ENCODE peak calls at places on chromosome 13, in seven cellular contexts. A is endodermal cell; M is A673; T is PC-3; W is CD8-positive, alpha-beta memory T cell; O is CD8-positive, alpha-beta T cell; C is hepatocyte. P is an unnamed sample.

GRCh38 chr13:51525567-51526165 is 58.6 kb upstream of the WDFY2 start:
- DNase-seq in C (no peak), O (no peak), T (peak; percentile 23), A (no peak), W (no peak), M (peak; percentile 58), P (no peak)

GRCh38 chr13:24180743-24181384 is 20.3 kb downstream of the SPATA13 start:
- DNase-seq in W (no peak), T (no peak), O (no peak), C (no peak), A (no peak), M (no peak), P (no peak)

GRCh38 chr13:38872693-38873092 is 117.9 kb downstream of the STOML3 start:
- DNase-seq in O (peak; percentile 29), C (peak; percentile 69), T (peak; percentile 55), M (peak; percentile 88), W (peak; percentile 2), A (peak; percentile 88), P (no peak)

GRCh38 chr13:79679334-79679733 is 198.4 kb downstream of the NDFIP2 start:
- DNase-seq in W (no peak), M (peak; percentile 80), C (peak; percentile 89), T (peak; percentile 76), O (peak; percentile 9), A (peak; percentile 90), P (peak; percentile 82)

GRCh38 chr13:72384879-72385278 is 342.6 kb downstream of the MZT1 start:
- DNase-seq in O (no peak), T (peak; percentile 46), W (no peak), A (no peak), C (peak; percentile 13), M (no peak), P (no peak)

GRCh38 chr13:108306768-108307332 is 37.3 kb downstream of the TNFSF13B start:
- DNase-seq in W (no peak), O (no peak), M (no peak), C (no peak), T (no peak), A (no peak), P (no peak)

GRCh38 chr13:65843314-65843731 is 1386.8 kb downstream of the PCDH9 start:
- DNase-seq in C (no peak), T (no peak), M (no peak), A (no peak), O (no peak), W (no peak), P (no peak)

GRCh38 chr13:112029143-112029542 is 37.8 kb upstream of the SOX1 start:
- DNase-seq in W (no peak), A (no peak), O (no peak), T (no peak), M (no peak), C (no peak), P (peak; percentile 64)

GRCh38 chr13:107650081-107650701 is 565.1 kb downstream of the LIG4 start:
- DNase-seq in T (peak; percentile 61), M (peak; percentile 64), O (peak; percentile 14), A (peak; percentile 92), C (peak; percentile 78), W (no peak), P (peak; percentile 83)

GRCh38 chr13:82370306-82370705 is 1512.0 kb downstream of the SLITRK1 start:
- DNase-seq in M (no peak), A (no peak), W (no peak), O (no peak), T (peak; percentile 46), C (no peak), P (no peak)

GRCh38 chr13:71605744-71606143 is 261.3 kb downstream of the DACH1 start:
- DNase-seq in O (no peak), W (no peak), C (no peak), A (no peak), T (no peak), M (no peak), P (no peak)

GRCh38 chr13:20165417-20166257 is 4.8 kb upstream of the GJA3 start:
- DNase-seq in O (no peak), M (no peak), A (peak; percentile 37), T (peak; percentile 67), W (no peak), C (no peak), P (no peak)

GRCh38 chr13:40562975-40563349 is 103.5 kb downstream of the FOXO1 start:
- DNase-seq in W (no peak), M (no peak), O (no peak), A (no peak), C (no peak), T (no peak), P (no peak)

GRCh38 chr13:114286808-114287207 is 5.4 kb downstream of the UPF3A start:
- DNase-seq in M (no peak), C (no peak), O (no peak), T (no peak), W (no peak), A (no peak), P (no peak)

GRCh38 chr13:86877449-86877848 is 793.7 kb upstream of the SLITRK5 start:
- DNase-seq in O (no peak), W (no peak), M (no peak), A (no peak), T (no peak), C (no peak), P (no peak)

GRCh38 chr13:95463516-95463915 is 89.0 kb upstream of the CLDN10 start:
- DNase-seq in O (no peak), T (no peak), M (peak; percentile 17), A (no peak), C (no peak), W (no peak), P (no peak)

GRCh38 chr13:45941261-45941660 is 89.7 kb upstream of the SIAH3 start:
- DNase-seq in T (no peak), A (no peak), W (no peak), C (no peak), O (no peak), M (no peak), P (no peak)

GRCh38 chr13:46530084-46530935 is 22.7 kb upstream of the LRCH1 start:
- DNase-seq in A (no peak), T (peak; percentile 80), C (no peak), W (no peak), O (no peak), M (peak; percentile 18), P (no peak)

GRCh38 chr13:91643394-91643793 is 245.0 kb downstream of the GPC5 start:
- DNase-seq in A (no peak), W (no peak), M (no peak), O (no peak), C (no peak), T (no peak), P (no peak)

GRCh38 chr13:30798776-30799625 is 63.7 kb downstream of the ALOX5AP start:
- DNase-seq in T (no peak), W (no peak), A (no peak), C (no peak), O (no peak), M (peak; percentile 45), P (no peak)

GRCh38 chr13:30800107-30800506 is 64.8 kb downstream of the ALOX5AP start:
- DNase-seq in T (no peak), C (no peak), A (no peak), W (no peak), O (no peak), M (peak; percentile 67), P (no peak)

GRCh38 chr13:30796833-30797601 is 61.7 kb downstream of the ALOX5AP start:
- DNase-seq in W (no peak), O (no peak), M (peak; percentile 49), C (no peak), A (no peak), T (peak; percentile 3), P (no peak)

GRCh38 chr13:30797847-30798246 is 62.5 kb downstream of the ALOX5AP start:
- DNase-seq in M (no peak), A (no peak), W (no peak), O (no peak), T (no peak), C (no peak), P (no peak)

GRCh38 chr13:30796132-30796832 is 60.9 kb downstream of the ALOX5AP start:
- DNase-seq in M (peak; percentile 20), W (no peak), T (peak; percentile 83), A (no peak), C (no peak), O (no peak), P (no peak)
- H3K4me1 ChIP-seq in M (peaks cover 32% of the 10 kb centered on the region), W (peaks cover 12% of the 10 kb centered on the region), T (peaks cover 39% of the 10 kb centered on the region), A (peaks cover 41% of the 10 kb centered on the region), C (peaks cover 34% of the 10 kb centered on the region), O (peaks cover 4% of the 10 kb centered on the region), P (no peaks in the 10 kb centered on the region)

GRCh38 chr13:99046851-99047250 is 69.0 kb upstream of the DOCK9 start:
- DNase-seq in W (no peak), O (no peak), T (no peak), C (no peak), M (no peak), A (no peak), P (no peak)
- H3K4me1 ChIP-seq in W (peaks cover 96% of the 10 kb centered on the region), O (peaks cover 96% of the 10 kb centered on the region), T (peaks cover 52% of the 10 kb centered on the region), C (peaks cover 14% of the 10 kb centered on the region), M (no peaks in the 10 kb centered on the region), A (no peaks in the 10 kb centered on the region), P (no peaks in the 10 kb centered on the region)

GRCh38 chr13:102702965-102703720 is 8.3 kb upstream of the METTL21C start:
- DNase-seq in A (no peak), W (no peak), C (no peak), M (no peak), O (no peak), T (no peak), P (no peak)
- H3K4me1 ChIP-seq in A (peaks cover 10% of the 10 kb centered on the region), W (no peaks in the 10 kb centered on the region), C (peaks cover 12% of the 10 kb centered on the region), M (peaks cover 7% of the 10 kb centered on the region), O (no peaks in the 10 kb centered on the region), T (peaks cover 42% of the 10 kb centered on the region), P (no peaks in the 10 kb centered on the region)

DNA sequence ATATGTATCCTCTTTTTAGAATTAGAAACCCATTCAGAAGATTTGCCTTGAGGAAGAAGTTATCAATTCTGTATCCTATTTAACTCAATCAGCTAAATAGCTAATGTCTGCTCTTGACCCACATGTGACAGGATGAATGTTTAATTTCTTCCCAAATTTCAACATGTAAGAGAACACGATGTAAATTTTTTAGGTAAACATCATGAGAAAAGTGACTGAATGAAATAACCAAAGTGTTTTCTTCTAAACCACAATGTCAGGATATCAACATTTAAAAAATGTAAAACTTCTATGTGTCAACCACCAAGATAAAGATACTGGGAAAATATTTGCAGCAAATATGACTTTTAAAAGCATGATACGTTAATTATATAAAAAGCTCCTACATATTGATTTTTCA is 302.4 kb downstream of the DCT start:
- DNase-seq in A (no peak), C (no peak), W (no peak), O (no peak), T (no peak), M (no peak), P (no peak)
- H3K4me1 ChIP-seq in A (no peaks in the 10 kb centered on the region), C (peaks cover 4% of the 10 kb centered on the region), W (no peaks in the 10 kb centered on the region), O (no peaks in the 10 kb centered on the region), T (no peaks in the 10 kb centered on the region), M (peaks cover 24% of the 10 kb centered on the region), P (no peaks in the 10 kb centered on the region)

GRCh38 chr13:26019241-26019640 is 32.6 kb downstream of the SHISA2 start:
- DNase-seq in O (no peak), T (no peak), W (no peak), M (no peak), C (no peak), A (no peak), P (no peak)
- H3K4me1 ChIP-seq in O (peaks cover 16% of the 10 kb centered on the region), T (peaks cover 59% of the 10 kb centered on the region), W (peaks cover 10% of the 10 kb centered on the region), M (peaks cover 32% of the 10 kb centered on the region), C (peaks cover 16% of the 10 kb centered on the region), A (no peaks in the 10 kb centered on the region), P (no peaks in the 10 kb centered on the region)

P was measured in aorta.